ENCODE peak calls at places on chromosomes 12 and 14, in five cellular contexts. B, C, Y, H and V are unnamed samples.
A peak's percentile ranks its signal among the peaks of the same experiment; 100 is the strongest.

GRCh38 chr12:41932470-41932991 is 212.1 kb downstream of the GXYLT1 start:
- DNase-seq in C (peak; percentile 72), H (no peak), B (peak; percentile 24), Y (no peak), V (peak; percentile 2)

GRCh38 chr14:106848330-106849121 is 1322.1 kb downstream of the TMEM121 start:
- DNase-seq in Y (no peak), C (peak; percentile 90), H (no peak), B (no peak), V (peak; percentile 27)

GRCh38 chr12:120865094-120865493 is 39.1 kb downstream of the SPPL3 start:
- DNase-seq in C (no peak), Y (no peak), B (no peak), H (no peak), V (no peak)

GRCh38 chr12:873954-874353 is 75.5 kb downstream of the RAD52 start:
- DNase-seq in B (no peak), H (no peak), C (no peak), Y (no peak), V (peak; percentile 3)

GRCh38 chr12:56866493-56866892 is 67.7 kb downstream of the SDR9C7 start:
- DNase-seq in C (no peak), Y (no peak), B (no peak), H (no peak), V (no peak)

GRCh38 chr14:100661340-100661712 is 65.4 kb upstream of the DLK1 start:
- DNase-seq in C (no peak), B (no peak), H (no peak), Y (no peak), V (no peak)

GRCh38 chr12:115811066-115811465 is 466.4 kb downstream of the MED13L start:
- DNase-seq in H (no peak), Y (no peak), B (no peak), C (no peak), V (no peak)

GRCh38 chr12:123389560-123390351 is 5.8 kb downstream of the KMT5A start:
- DNase-seq in B (peak; percentile 48), H (no peak), C (peak; percentile 43), Y (no peak), V (peak; percentile 55)

GRCh38 chr12:66190519-66191406 is 1.7 kb downstream of the IRAK3 start:
- DNase-seq in Y (no peak), H (no peak), B (no peak), C (no peak), V (peak; percentile 45)

GRCh38 chr14:92460916-92461579 is 52.5 kb upstream of the RIN3 start:
- DNase-seq in Y (no peak), C (no peak), H (peak; percentile 53), B (no peak), V (no peak)

GRCh38 chr12:11860026-11860425 is 210.6 kb downstream of the ETV6 start:
- DNase-seq in H (no peak), Y (no peak), C (no peak), B (no peak), V (no peak)

GRCh38 chr14:96164861-96165490 is 39.7 kb upstream of the BDKRB2 start:
- DNase-seq in Y (no peak), B (no peak), C (no peak), H (no peak), V (no peak)

GRCh38 chr14:91249841-91250616 is 5.5 kb upstream of the GPR68 start:
- DNase-seq in C (peak; percentile 79), B (no peak), Y (no peak), H (no peak), V (no peak)

GRCh38 chr12:99915251-99916082 is 69.3 kb downstream of the ANKS1B start:
- DNase-seq in H (no peak), B (no peak), C (no peak), Y (no peak), V (no peak)

GRCh38 chr14:31937730-31938346 is 139.3 kb upstream of the ARHGAP5 start:
- DNase-seq in B (no peak), H (no peak), C (peak; percentile 9), Y (no peak), V (peak; percentile 75)

DNA sequence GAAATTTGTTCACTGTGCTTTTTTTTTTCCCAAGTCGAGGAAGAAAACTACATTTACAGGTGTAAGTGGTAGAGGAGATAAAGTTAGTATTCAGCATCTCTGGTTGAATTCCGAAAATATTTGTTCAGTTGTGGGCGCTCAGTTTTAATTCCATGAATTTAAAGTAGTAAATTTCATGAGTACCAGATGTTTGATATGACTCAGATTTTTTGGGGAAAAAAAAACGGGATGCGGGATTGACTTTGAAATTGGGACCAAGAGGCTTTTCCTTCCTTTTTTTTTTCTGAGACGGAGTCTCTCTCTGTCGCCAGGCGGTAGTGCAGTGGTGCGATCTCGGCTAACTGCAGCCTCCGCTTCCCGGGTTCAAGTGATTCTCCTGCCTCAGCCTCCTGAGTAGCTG is 1.6 kb downstream of the TULP3 start:
- DNase-seq in C (no peak), Y (no peak), B (no peak), H (no peak), V (no peak)
- TF ChIP-seq CTCF in C (no peak), Y (no peak), B (no peak), H (no peak), V (no peak)

GRCh38 chr14:97707603-97708002 is 910.4 kb downstream of the VRK1 start:
- DNase-seq in Y (no peak), H (no peak), B (no peak), C (no peak), V (no peak)
- TF ChIP-seq CTCF in Y (no peak), H (no peak), B (no peak), C (no peak), V (no peak)

GRCh38 chr14:23174785-23175184 is 8.7 kb downstream of the SLC7A8 start:
- DNase-seq in C (no peak), Y (no peak), B (no peak), H (no peak), V (no peak)

GRCh38 chr14:23175823-23176222 is 7.6 kb downstream of the SLC7A8 start:
- DNase-seq in B (no peak), Y (no peak), C (no peak), H (no peak), V (no peak)

GRCh38 chr14:23173796-23174195 is 9.7 kb downstream of the SLC7A8 start:
- DNase-seq in B (no peak), C (no peak), Y (no peak), H (no peak), V (no peak)

GRCh38 chr14:23173039-23173438 is 10.4 kb downstream of the SLC7A8 start:
- DNase-seq in B (no peak), Y (no peak), H (no peak), C (peak; percentile 18), V (no peak)

DNA sequence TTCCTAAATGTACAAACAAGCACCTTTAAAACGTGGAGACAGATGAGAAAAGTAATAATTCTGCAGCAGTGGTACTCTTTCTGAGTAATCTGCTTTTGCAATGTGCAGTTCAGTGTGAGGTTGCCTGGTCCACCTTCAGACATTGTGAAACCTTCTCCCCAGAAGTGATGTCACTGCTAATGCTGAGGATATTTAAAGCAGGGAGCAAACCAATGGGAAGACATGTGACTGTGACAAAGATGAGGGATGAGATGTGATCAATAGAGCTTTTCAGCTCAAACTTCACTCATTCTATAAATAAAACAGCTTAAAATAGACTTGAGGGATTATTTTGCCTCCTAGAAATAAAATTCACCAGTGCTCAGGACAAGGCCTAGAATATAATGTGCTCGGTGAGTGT is 9.2 kb downstream of the SLC7A8 start:
- DNase-seq in Y (no peak), H (no peak), B (no peak), C (no peak), V (no peak)
- TF ChIP-seq CTCF in Y (no peak), H (no peak), B (no peak), C (no peak), V (no peak)

GRCh38 chr14:70045715-70046535 is 142.8 kb downstream of the SLC8A3 start:
- DNase-seq in C (no peak), B (no peak), H (no peak), Y (peak; percentile 13), V (peak; percentile 58)
- TF ChIP-seq CTCF in C (peak; percentile 14), B (no peak), H (peak; percentile 69), Y (peak; percentile 68), V (peak; percentile 72)

DNA sequence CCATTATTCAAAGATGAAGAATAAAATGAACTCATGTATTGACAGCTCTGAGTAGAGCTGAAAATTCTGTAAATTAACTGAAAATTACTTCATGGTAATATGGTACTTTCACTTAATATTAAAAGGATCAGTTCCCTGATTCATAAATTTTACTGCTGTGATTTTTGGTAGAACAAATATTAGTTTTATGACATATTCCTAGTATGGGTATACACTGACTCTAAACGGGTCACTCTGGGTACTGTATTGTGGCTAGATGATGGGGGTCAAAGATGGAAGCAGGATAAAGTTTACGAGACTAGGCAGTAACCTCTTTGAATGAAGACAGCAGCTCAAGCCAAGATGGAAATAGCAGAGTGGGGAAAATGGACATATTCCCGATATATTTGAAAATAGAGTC is 135.5 kb downstream of the NUAK1 start:
- DNase-seq in B (no peak), H (no peak), Y (no peak), C (no peak), V (no peak)
- TF ChIP-seq CTCF in B (no peak), H (no peak), Y (no peak), C (no peak), V (no peak)

DNA sequence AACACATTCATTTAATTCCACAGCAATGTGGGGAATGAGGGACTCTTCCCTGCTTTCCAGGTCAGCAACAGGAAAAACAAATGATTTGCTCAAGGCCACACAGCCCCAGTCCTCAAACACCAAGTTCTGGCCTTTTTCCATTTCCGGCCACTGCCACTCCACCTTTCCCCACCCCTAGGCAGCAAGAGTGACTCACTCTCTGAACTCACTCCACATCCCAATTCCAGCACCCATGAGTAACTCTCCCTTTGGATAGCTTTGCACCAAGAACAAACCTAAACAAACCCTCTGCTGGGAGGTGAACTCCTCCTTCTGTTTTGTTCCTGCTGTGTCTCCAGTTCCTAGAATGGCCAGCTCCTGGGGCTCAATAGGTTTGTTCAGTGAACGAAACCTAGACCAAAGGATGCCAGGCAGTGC is 30.4 kb upstream of the PLEKHG6 start:
- DNase-seq in B (no peak), Y (peak; percentile 79), C (no peak), H (peak; percentile 59), V (peak; percentile 88)
- TF ChIP-seq CTCF in B (no peak), Y (peak; percentile 22), C (no peak), H (no peak), V (no peak)

GRCh38 chr14:68760771-68761170 is 32.1 kb downstream of the ZFP36L1 start:
- DNase-seq in C (no peak), Y (no peak), H (no peak), B (no peak), V (no peak)
- TF ChIP-seq CTCF in C (no peak), Y (no peak), H (no peak), B (no peak), V (no peak)

GRCh38 chr14:36605506-36605857 is 23.1 kb upstream of the NKX2-8 start:
- DNase-seq in H (no peak), C (no peak), B (no peak), Y (no peak), V (no peak)
- TF ChIP-seq CTCF in H (no peak), C (no peak), B (no peak), Y (no peak), V (no peak)

DNA sequence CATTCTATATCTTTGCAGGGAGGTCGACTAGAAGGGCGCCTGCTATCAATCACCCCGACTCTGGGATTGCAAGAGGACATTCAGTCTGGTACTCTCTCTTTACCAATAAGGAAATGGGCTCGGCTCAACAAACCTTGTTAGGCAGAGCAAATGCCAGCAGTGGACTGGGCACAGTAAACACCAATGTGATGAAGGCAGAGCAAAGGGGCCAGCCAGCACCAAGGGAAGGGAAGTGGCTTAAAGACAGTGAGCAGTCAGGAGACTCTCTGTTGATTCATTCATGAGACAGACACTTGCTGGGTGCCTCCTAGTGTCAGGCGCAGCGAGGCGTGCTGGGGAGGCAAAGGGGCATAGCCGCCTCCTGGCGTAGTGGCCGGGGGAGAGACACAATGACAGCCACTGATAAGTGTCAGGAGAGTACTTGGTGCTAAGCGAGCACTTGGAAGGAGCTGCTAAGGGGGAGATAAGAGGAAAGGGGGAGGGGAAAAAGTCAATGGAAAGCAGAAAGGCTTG is 34.1 kb downstream of the TMCC3 start:
- DNase-seq in C (no peak), Y (no peak), B (no peak), H (no peak), V (no peak)
- TF ChIP-seq CTCF in C (no peak), Y (no peak), B (no peak), H (no peak), V (no peak)